ENCODE peak calls at places on chromosomes 4 and X, in ten cellular contexts. I is pancreas, E is fibroblast of pulmonary artery, N is tibial artery, D is mammary epithelial cell, H is thyroid gland, M is A549, W is bronchial epithelial cell, Z is dorsolateral prefrontal cortex, L is neural progenitor cell. J is an unnamed sample.

GRCh38 chr4:120466429-120466828 is 399.8 kb upstream of the MAD2L1 start:
- DNase-seq in E (no peak), H (no peak), L (peak), I (no peak), M (no peak), N (no peak), Z (no peak), W (no peak), D (no peak), J (no peak)

GRCh38 chr4:1290165-1290977 is 680 bp downstream of the MAEA start:
- DNase-seq in M (peak), Z (no peak), W (peak), D (peak), I (peak), E (no peak), H (peak), L (no peak), N (no peak), J (peak)

GRCh38 chr4:122776916-122777315 is 44.4 kb downstream of the BBS12 start:
- DNase-seq in Z (no peak), D (peak), H (no peak), E (peak), N (no peak), W (peak), L (no peak), I (no peak), M (no peak), J (peak)

GRCh38 chr4:175953960-175954521 is 111.6 kb upstream of the WDR17 start:
- DNase-seq in I (no peak), H (no peak), W (no peak), D (no peak), L (peak), N (no peak), Z (no peak), E (no peak), M (peak), J (no peak)

GRCh38 chrX:15790766-15791380 is 589 bp downstream of the ZRSR2 start:
- DNase-seq in Z (no peak), L (no peak), E (peak), M (peak), I (no peak), D (no peak), W (peak), N (no peak), H (no peak), J (peak)

GRCh38 chrX:117510453-117510852 is 606.2 kb downstream of the KLHL13 start:
- DNase-seq in N (no peak), H (no peak), D (no peak), Z (no peak), I (no peak), W (peak), M (peak), E (no peak), L (peak), J (no peak)

GRCh38 chr4:113905301-113905700 is 74.1 kb downstream of the ARSJ start:
- DNase-seq in H (no peak), Z (no peak), M (no peak), D (no peak), L (no peak), W (no peak), E (no peak), I (no peak), N (no peak), J (peak)

GRCh38 chrX:43655151-43655676 is 885 bp upstream of the MAOA start:
- DNase-seq in D (peak), L (peak), M (peak), W (peak), I (peak), E (peak), Z (peak), N (peak), H (peak), J (peak)

DNA sequence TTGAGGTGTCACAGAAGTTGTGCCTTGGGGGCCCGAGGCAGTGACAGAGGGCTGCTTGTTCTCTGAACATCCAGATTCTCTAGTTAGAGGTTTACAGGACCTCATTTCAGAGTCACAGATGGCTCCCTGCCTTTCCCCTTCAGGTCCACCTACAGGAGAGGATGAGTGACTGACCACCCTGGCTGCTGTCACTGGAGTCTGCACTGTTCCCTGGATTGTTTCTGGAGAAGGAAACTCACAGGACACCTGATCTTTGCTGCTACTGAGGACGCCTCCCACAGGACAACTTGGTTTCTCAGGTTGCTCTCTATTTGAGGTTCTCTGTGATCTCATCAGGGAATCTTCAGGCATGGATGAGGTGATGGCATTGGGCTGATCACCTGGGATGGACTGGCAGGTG is 58.3 kb downstream of the GPRIN3 start:
- DNase-seq in D (no peak), H (no peak), E (no peak), N (no peak), L (no peak), M (no peak), W (no peak), I (no peak), Z (no peak), J (no peak)
- TF ChIP-seq CTCF in D (no peak), H (no peak), E (no peak), N (no peak), L (no peak), M (no peak), W (no peak), I (no peak), Z (no peak), J (no peak)

GRCh38 chr4:67288964-67289363 is 256.3 kb downstream of the CENPC start:
- DNase-seq in I (no peak), E (peak), M (peak), H (no peak), Z (no peak), N (no peak), W (peak), D (no peak), L (peak), J (peak)

GRCh38 chr4:67292045-67292444 is 253.3 kb downstream of the CENPC start:
- DNase-seq in I (no peak), E (no peak), D (no peak), M (no peak), L (no peak), Z (no peak), H (no peak), N (no peak), W (peak), J (no peak)

GRCh38 chr4:67291639-67292038 is 253.7 kb downstream of the CENPC start:
- DNase-seq in E (no peak), Z (no peak), M (no peak), D (no peak), W (no peak), L (no peak), H (no peak), I (no peak), N (no peak), J (no peak)

GRCh38 chr4:67286724-67287123 is 258.6 kb downstream of the CENPC start:
- DNase-seq in D (no peak), N (no peak), W (no peak), I (no peak), E (no peak), M (no peak), L (no peak), H (no peak), Z (no peak), J (no peak)

DNA sequence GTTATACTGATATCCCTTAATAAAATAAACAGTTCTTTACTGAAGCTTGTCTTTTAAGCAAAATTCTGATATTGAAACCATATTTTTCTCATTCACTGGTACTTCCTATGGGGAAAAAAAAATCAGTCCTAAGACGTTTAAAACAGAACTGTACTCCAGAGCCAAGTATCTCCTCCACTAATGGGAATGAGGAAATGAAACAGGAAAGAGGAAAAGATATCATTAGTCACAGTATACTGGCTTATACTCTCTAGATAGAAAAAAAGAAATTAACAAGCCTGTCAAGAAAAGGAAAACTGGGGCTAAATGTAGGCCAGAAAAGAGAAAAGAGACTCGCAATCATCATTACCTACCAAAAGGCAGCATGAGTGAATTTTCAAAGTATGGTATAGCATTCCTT is 252.7 kb downstream of the CENPC start:
- DNase-seq in W (no peak), N (no peak), E (peak), Z (no peak), H (no peak), M (no peak), I (no peak), L (no peak), D (no peak), J (no peak)
- H3K4me3 ChIP-seq in W (no peak), N (no peak), E (no peak), Z (no peak), H (no peak), M (no peak), I (no peak), L (no peak), D (no peak), J (no peak)

DNA sequence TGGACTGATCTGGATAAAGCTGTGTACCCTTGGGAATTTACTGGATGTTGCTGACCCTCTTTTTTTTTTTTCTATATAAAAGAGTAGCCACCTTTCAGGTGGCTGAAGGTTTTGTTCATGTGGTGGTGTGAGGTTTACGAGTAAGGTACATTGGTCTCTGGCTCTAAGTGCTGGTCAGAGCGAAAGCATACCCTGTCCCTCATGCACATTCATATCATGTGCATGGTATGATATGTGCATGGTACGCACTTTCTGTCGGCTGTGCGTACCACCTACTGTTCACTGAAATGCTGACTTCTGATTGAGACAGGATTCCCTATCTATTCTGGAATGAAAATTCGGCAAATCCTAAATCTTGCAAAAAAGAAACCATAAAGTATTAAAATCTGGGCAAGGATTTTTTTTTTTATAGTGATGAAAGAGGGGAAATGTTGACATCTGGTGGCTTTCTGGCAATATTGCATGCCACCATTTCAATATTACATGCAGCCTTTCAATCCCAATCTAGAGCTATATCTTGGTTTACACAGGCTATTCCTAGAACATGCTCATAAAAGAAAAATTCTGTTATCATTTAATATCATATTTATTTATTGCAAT is 32.8 kb downstream of the FAM149A start:
- DNase-seq in Z (no peak), H (no peak), D (no peak), W (peak), N (no peak), I (no peak), E (peak), L (no peak), M (peak), J (peak)
- TF ChIP-seq CTCF in Z (peak), H (peak), D (peak), W (peak), N (peak), I (peak), E (peak), L (peak), M (peak), J (peak)

GRCh38 chr4:183984561-183984960 is 79.5 kb downstream of the STOX2 start:
- DNase-seq in D (no peak), Z (no peak), H (no peak), W (no peak), I (no peak), N (no peak), L (no peak), E (no peak), M (no peak), J (no peak)

GRCh38 chr4:183987987-183988392 is 82.9 kb downstream of the STOX2 start:
- DNase-seq in H (peak), L (peak), N (peak), E (peak), Z (peak), D (peak), I (peak), M (peak), W (peak), J (peak)

GRCh38 chr4:183987529-183987946 is 82.4 kb downstream of the STOX2 start:
- DNase-seq in D (peak), I (peak), M (peak), L (peak), N (peak), H (peak), E (peak), Z (peak), W (peak), J (peak)

GRCh38 chr4:183988874-183989273 is 83.8 kb downstream of the STOX2 start:
- DNase-seq in W (no peak), I (no peak), H (no peak), M (peak), L (no peak), N (no peak), D (no peak), E (no peak), Z (no peak), J (no peak)

GRCh38 chr4:183986645-183987528 is 81.8 kb downstream of the STOX2 start:
- DNase-seq in Z (no peak), N (no peak), M (no peak), D (no peak), I (no peak), E (no peak), L (no peak), H (no peak), W (peak), J (no peak)
- H3K4me3 ChIP-seq in Z (peak), N (peak), M (peak), D (peak), I (no peak), E (peak), L (peak), H (no peak), W (peak), J (peak)

DNA sequence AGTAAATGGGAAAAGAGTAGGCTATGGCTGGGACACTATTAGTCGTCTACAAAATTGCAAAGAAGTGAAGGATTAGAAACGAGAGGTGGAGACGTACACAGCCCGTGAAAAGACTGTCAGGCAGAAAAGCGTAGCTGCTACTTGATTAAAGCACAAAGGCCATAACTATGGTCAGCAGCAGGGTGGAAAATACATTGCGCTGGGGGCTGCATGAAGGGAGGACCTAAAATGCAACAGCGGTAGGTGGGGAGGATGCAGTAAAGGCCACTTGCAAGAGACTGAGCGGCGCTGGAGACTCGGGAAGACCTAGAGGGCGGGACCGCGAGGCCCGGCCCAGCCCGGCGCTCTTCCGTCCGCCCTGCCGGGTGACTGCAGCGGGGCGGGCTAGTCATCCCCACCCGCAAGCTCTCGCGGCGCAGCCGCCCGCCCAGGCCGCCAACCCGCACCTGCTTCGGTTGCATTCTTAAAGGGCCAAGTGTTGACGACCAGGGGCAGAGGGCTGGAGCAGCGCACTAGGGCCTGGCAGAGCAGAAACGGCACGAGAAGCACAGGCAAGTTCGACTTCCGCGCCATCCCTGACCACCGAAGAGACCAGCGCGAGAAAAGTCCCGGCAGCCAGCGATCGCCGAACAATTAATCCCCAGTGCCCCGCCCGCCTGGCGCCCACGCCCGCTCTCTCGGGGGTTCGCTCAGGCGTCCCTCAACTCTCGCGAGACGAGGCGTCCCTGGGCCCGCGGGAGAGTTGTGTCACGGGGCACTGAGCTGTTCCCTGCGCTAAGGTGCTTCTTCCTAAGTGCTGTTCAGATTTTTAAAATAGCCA is at the start of gene AGA:
- DNase-seq in Z (peak), H (peak), M (peak), L (peak), W (peak), I (peak), D (peak), E (peak), N (peak), J (peak)
- TF ChIP-seq CTCF in Z (no peak), H (no peak), M (no peak), L (no peak), W (no peak), I (no peak), D (no peak), E (no peak), N (no peak), J (no peak)

GRCh38 chrX:30576881-30577280 is 685 bp downstream of the TASL start:
- DNase-seq in M (no peak), D (no peak), E (no peak), L (no peak), N (no peak), Z (no peak), H (no peak), I (no peak), W (no peak), J (no peak)

GRCh38 chrX:30572004-30572403 is 5.6 kb downstream of the TASL start:
- DNase-seq in N (no peak), H (no peak), M (no peak), D (no peak), W (no peak), L (no peak), Z (no peak), E (no peak), I (no peak), J (no peak)

GRCh38 chrX:30573125-30573524 is 4.4 kb downstream of the TASL start:
- DNase-seq in W (no peak), I (no peak), E (no peak), L (no peak), N (no peak), Z (no peak), H (no peak), M (no peak), D (no peak), J (no peak)

GRCh38 chrX:30570505-30570904 is 7.1 kb downstream of the TASL start:
- DNase-seq in L (no peak), I (no peak), E (peak), Z (no peak), N (no peak), M (peak), H (no peak), W (peak), D (no peak), J (peak)

GRCh38 chrX:30572678-30573077 is 4.9 kb downstream of the TASL start:
- DNase-seq in M (no peak), L (no peak), D (no peak), N (no peak), E (no peak), H (no peak), I (no peak), W (no peak), Z (no peak), J (no peak)
- H3K4me3 ChIP-seq in M (no peak), L (no peak), D (no peak), N (no peak), E (no peak), H (no peak), I (no peak), W (no peak), Z (no peak), J (no peak)

GRCh38 chrX:94830717-94831116 is 1156.7 kb downstream of the FAM133A start:
- DNase-seq in E (no peak), L (no peak), Z (no peak), M (no peak), W (no peak), I (no peak), H (no peak), D (no peak), N (no peak), J (no peak)

GRCh38 chrX:94834226-94834625 is 1160.2 kb downstream of the FAM133A start:
- DNase-seq in W (no peak), H (no peak), M (no peak), I (no peak), E (no peak), Z (no peak), L (no peak), N (no peak), D (no peak), J (no peak)

GRCh38 chrX:94831364-94831763 is 1157.4 kb downstream of the FAM133A start:
- DNase-seq in N (no peak), W (peak), E (peak), I (no peak), Z (no peak), D (peak), H (no peak), M (peak), L (peak), J (peak)
- TF ChIP-seq CTCF in N (no peak), W (peak), E (peak), I (no peak), Z (peak), D (peak), H (peak), M (peak), L (peak), J (peak)

DNA sequence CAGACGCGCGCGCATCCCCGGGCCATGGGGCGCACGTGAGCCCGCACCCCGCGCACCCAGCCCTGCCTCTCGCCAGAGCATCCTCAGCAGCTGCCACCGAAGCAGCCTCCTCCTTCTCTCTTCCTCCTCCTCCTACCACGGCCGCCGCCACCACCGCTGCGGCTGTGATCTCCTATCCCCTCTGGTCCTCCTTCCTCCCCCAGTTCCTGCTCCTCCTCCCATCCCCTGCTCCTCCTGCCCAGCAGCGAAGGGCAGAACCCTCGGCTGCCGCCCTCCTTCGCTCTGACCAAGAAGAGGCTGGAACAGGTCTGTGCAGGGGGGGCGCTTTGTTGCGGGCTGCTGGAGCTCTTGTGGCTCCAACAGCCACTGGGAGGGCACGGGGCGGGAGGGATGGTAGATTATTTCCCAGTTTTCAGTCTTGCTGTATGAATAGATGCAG is 148.7 kb upstream of the CHRDL1 start:
- DNase-seq in Z (no peak), N (peak), W (no peak), L (peak), D (no peak), M (no peak), I (peak), H (peak), E (no peak), J (no peak)
- H3K4me3 ChIP-seq in Z (peak), N (peak), W (no peak), L (peak), D (peak), M (no peak), I (peak), H (no peak), E (no peak), J (no peak)

J was measured in cardiac fibroblast.